ENCODE peak calls at places on chromosomes 6 and 20, in ten cellular contexts. W, R, N, T, F, V, L, Q, K and S are unnamed samples.

GRCh38 chr20:58630063-58630462 is 21.0 kb upstream of the STX16 start:
- DNase-seq in T (no peak), F (peak; percentile 72), Q (no peak), L (peak; percentile 13), V (peak; percentile 81), K (no peak), N (no peak), W (no peak), R (peak; percentile 68), S (no peak)

GRCh38 chr6:10837009-10837691 is 1.2 kb downstream of the MAK start:
- DNase-seq in N (peak; percentile 29), W (peak; percentile 58), Q (no peak), L (peak; percentile 78), K (peak; percentile 22), T (peak; percentile 63), F (peak; percentile 1), V (peak; percentile 53), R (peak; percentile 12), S (no peak)

GRCh38 chr6:85460154-85460950 is 10.5 kb downstream of the NT5E start:
- DNase-seq in K (no peak), F (no peak), T (no peak), V (no peak), N (peak; percentile 53), Q (no peak), W (no peak), R (no peak), L (no peak), S (no peak)

GRCh38 chr6:110307368-110307767 is 50.8 kb downstream of the METTL24 start:
- DNase-seq in Q (peak; percentile 16), V (no peak), F (no peak), W (no peak), N (no peak), R (no peak), K (no peak), T (no peak), L (no peak), S (no peak)

GRCh38 chr6:57173056-57173885 is 1.1 kb downstream of the BAG2 start:
- DNase-seq in N (peak; percentile 47), L (peak; percentile 79), V (peak; percentile 54), K (no peak), T (peak; percentile 16), R (peak; percentile 49), F (no peak), W (peak; percentile 25), Q (peak; percentile 62), S (no peak)

GRCh38 chr6:118260833-118261232 is 287.3 kb upstream of the PLN start:
- DNase-seq in F (no peak), V (peak; percentile 14), N (no peak), L (no peak), K (no peak), Q (no peak), T (no peak), W (no peak), R (no peak), S (no peak)

GRCh38 chr6:110664933-110665332 is 150.3 kb downstream of the CDK19 start:
- DNase-seq in F (no peak), T (no peak), V (peak; percentile 37), Q (no peak), L (no peak), W (no peak), N (no peak), K (no peak), R (no peak), S (no peak)

GRCh38 chr6:110255356-110255755 is 75.1 kb downstream of the CDC40 start:
- DNase-seq in W (no peak), Q (peak; percentile 8), F (peak; percentile 45), R (peak; percentile 30), N (peak; percentile 38), K (peak; percentile 47), T (peak; percentile 78), L (no peak), V (peak; percentile 66), S (no peak)

GRCh38 chr6:134028438-134028837 is 24.0 kb downstream of the SLC2A12 start:
- DNase-seq in V (no peak), Q (no peak), K (no peak), N (no peak), R (no peak), W (no peak), L (no peak), T (no peak), F (no peak), S (no peak)

GRCh38 chr20:19015890-19016465 is 196.5 kb upstream of the SLC24A3 start:
- DNase-seq in T (no peak), N (no peak), K (no peak), W (no peak), F (no peak), L (no peak), V (no peak), Q (no peak), R (no peak), S (no peak)
- TF ChIP-seq CTCF in T (no peak), N (no peak), K (no peak), W (no peak), F (no peak), L (no peak), V (no peak), Q (no peak), R (no peak), S (no peak)

GRCh38 chr6:108116781-108117426 is 42.4 kb upstream of the OSTM1 start:
- DNase-seq in W (no peak), R (no peak), L (no peak), K (no peak), V (no peak), Q (no peak), T (peak; percentile 12), N (no peak), F (no peak), S (no peak)

GRCh38 chr6:108114861-108115597 is 40.5 kb upstream of the OSTM1 start:
- DNase-seq in Q (no peak), R (peak; percentile 69), V (peak; percentile 67), W (peak; percentile 62), F (peak; percentile 59), T (peak; percentile 63), N (peak; percentile 69), K (peak; percentile 57), L (peak; percentile 89), S (no peak)

GRCh38 chr6:108113557-108114519 is 39.3 kb upstream of the OSTM1 start:
- DNase-seq in T (peak; percentile 44), R (peak; percentile 75), N (peak; percentile 69), W (peak; percentile 36), F (peak; percentile 53), Q (peak; percentile 45), L (no peak), K (peak; percentile 46), V (peak; percentile 76), S (no peak)

GRCh38 chr6:108116424-108116780 is 41.9 kb upstream of the OSTM1 start:
- DNase-seq in T (no peak), K (no peak), N (no peak), F (no peak), W (no peak), R (no peak), Q (no peak), V (no peak), L (no peak), S (no peak)

DNA sequence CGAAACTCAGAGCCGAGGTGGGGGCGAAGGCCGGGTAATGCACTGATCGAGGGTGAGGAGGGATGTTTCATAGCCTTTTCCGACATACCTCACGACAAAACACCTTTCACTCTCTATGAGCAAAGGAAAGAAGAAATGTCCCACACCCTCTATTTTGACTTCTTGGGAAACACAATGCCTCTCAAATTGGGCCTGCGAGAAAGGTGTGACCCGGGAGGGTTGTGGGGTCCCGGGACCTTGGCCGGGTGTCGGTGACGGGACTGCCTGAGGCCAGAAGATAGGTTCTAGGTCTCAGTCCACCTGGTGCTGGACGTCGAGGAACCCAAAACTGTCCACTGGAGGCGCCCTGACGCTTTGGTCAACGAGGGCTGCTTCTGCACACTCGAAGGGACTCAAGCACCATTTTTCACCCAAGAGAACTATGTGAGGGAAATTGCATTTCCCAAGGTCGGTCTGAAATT is 41.1 kb upstream of the OSTM1 start:
- DNase-seq in N (no peak), R (peak; percentile 37), K (no peak), W (peak; percentile 68), T (peak; percentile 41), L (peak; percentile 81), F (no peak), Q (no peak), V (peak; percentile 51), S (no peak)
- TF ChIP-seq CTCF in N (peak; percentile 50), R (peak; percentile 30), K (peak; percentile 54), W (peak; percentile 49), T (peak; percentile 18), L (peak; percentile 7), F (peak; percentile 68), Q (peak; percentile 51), V (peak; percentile 15), S (no peak)

DNA sequence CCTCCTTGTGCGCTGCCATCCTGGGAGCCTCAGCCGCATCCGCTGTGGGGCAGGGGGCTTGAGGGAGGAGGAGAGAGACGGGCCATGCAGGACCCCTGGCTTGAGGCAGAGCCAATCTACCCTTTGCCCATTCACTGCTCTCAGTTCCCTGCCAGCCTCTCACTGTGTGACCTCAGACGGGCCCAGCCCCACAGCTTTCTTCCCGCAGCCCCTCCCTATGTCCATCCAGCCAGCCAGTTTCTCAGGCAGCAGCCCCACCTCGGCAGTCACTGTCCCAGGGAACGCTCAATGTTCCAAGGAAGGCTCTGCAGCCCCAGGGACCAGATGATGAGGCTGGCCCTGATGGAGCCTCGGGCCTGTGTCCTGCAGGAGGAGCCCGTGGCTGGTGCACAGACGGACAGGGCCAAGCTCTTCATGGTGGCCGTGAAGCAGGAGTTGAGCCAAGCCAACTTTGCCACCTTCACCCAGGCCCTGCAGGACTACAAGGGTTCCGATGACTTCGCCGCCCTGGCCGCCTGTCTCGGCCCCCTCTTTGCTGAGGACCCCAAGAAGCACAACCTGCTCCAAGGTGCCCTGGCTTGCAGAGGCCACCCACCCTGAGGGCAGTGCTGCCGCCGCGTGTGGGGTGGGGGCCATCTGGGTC is 3.9 kb upstream of the TNFRSF6B start:
- DNase-seq in K (no peak), R (peak; percentile 13), Q (no peak), T (no peak), F (no peak), N (no peak), W (no peak), L (peak; percentile 65), V (peak; percentile 75), S (no peak)
- TF ChIP-seq CTCF in K (no peak), R (peak; percentile 17), Q (no peak), T (no peak), F (peak; percentile 7), N (no peak), W (no peak), L (no peak), V (no peak), S (no peak)

GRCh38 chr20:38170219-38170902 is 5.3 kb upstream of the TGM2 start:
- DNase-seq in F (no peak), V (no peak), T (no peak), L (no peak), R (no peak), Q (no peak), W (no peak), K (no peak), N (no peak), S (no peak)

GRCh38 chr20:38170914-38171300 is 5.8 kb upstream of the TGM2 start:
- DNase-seq in R (no peak), F (peak; percentile 61), T (no peak), K (no peak), V (no peak), L (no peak), W (no peak), Q (no peak), N (peak; percentile 59), S (no peak)

GRCh38 chr20:38173237-38174156 is 8.4 kb upstream of the TGM2 start:
- DNase-seq in R (peak; percentile 93), K (no peak), Q (no peak), L (no peak), T (no peak), W (no peak), N (peak; percentile 87), F (peak; percentile 94), V (peak; percentile 95), S (peak; percentile 44)

GRCh38 chr20:38171301-38172010 is 6.4 kb upstream of the TGM2 start:
- DNase-seq in V (peak; percentile 48), W (no peak), F (peak; percentile 44), K (no peak), L (no peak), Q (no peak), N (no peak), T (no peak), R (peak; percentile 71), S (no peak)

GRCh38 chr20:38172344-38172743 is 7.3 kb upstream of the TGM2 start:
- DNase-seq in R (peak; percentile 51), W (no peak), K (no peak), T (no peak), F (peak; percentile 60), L (no peak), Q (no peak), N (peak; percentile 69), V (no peak), S (no peak)
- TF ChIP-seq CTCF in R (peak; percentile 57), W (no peak), K (no peak), T (no peak), F (peak; percentile 73), L (no peak), Q (peak; percentile 24), N (peak; percentile 64), V (no peak), S (no peak)